ENCODE peak calls at places on chromosomes 12 and 14, in ten cellular contexts. F is mammary epithelial cell, R is uterus, I is astrocyte, X is psoas muscle, H is GM23338, O is colonic mucosa, M is ovary, V is fibroblast of lung, G is breast epithelium. D is an unnamed sample.

GRCh38 chr14:63891148-63891964 is 38.6 kb downstream of the SYNE2 start:
- DNase-seq in F (no peak), R (no peak), I (no peak), X (no peak), H (peak; percentile 80), O (no peak), M (peak; percentile 65), V (peak; percentile 31), G (no peak), D (no peak)

GRCh38 chr12:18595406-18595805 is 142.4 kb downstream of the PLCZ1 start:
- DNase-seq in F (peak; percentile 18), R (no peak), I (no peak), X (no peak), H (peak; percentile 29), O (no peak), M (no peak), V (no peak), G (no peak), D (no peak)

GRCh38 chr14:24332094-24332983 is 2.5 kb downstream of the ADCY4 start:
- DNase-seq in F (peak; percentile 63), R (peak; percentile 58), I (peak; percentile 25), X (peak; percentile 54), H (peak; percentile 91), O (peak; percentile 88), M (peak; percentile 66), V (peak; percentile 54), G (peak; percentile 72), D (peak; percentile 69)

GRCh38 chr12:16021666-16022065 is 110.5 kb downstream of the DERA start:
- DNase-seq in F (no peak), R (no peak), I (no peak), X (no peak), H (no peak), O (peak; percentile 31), M (no peak), V (no peak), G (no peak), D (peak; percentile 26)

GRCh38 chr12:106288510-106289195 is 13.9 kb upstream of the TCP11L2 start:
- DNase-seq in F (peak; percentile 93), R (no peak), I (peak; percentile 95), X (no peak), H (no peak), O (no peak), M (no peak), V (peak; percentile 96), G (no peak), D (no peak)

GRCh38 chr12:131076277-131076676 is 122.6 kb downstream of the ADGRD1 start:
- DNase-seq in F (no peak), R (no peak), I (no peak), X (no peak), H (no peak), O (no peak), M (no peak), V (no peak), G (no peak), D (no peak)

GRCh38 chr12:124413401-124413800 is 118.5 kb downstream of the RFLNA start:
- DNase-seq in F (no peak), R (peak; percentile 55), I (no peak), X (no peak), H (no peak), O (no peak), M (no peak), V (no peak), G (no peak), D (no peak)

GRCh38 chr14:92937229-92937937 is 14.4 kb downstream of the CHGA start:
- DNase-seq in F (peak; percentile 57), R (no peak), I (no peak), X (no peak), H (no peak), O (peak; percentile 30), M (no peak), V (no peak), G (no peak), D (peak; percentile 72)

GRCh38 chr14:84825481-84825880 is 704.5 kb upstream of the FLRT2 start:
- DNase-seq in F (peak; percentile 63), R (no peak), I (peak; percentile 56), X (no peak), H (no peak), O (no peak), M (no peak), V (peak; percentile 11), G (no peak), D (no peak)

GRCh38 chr12:1108276-1108675 is 117.3 kb downstream of the ERC1 start:
- DNase-seq in F (no peak), R (no peak), I (no peak), X (no peak), H (no peak), O (no peak), M (no peak), V (no peak), G (no peak), D (no peak)

GRCh38 chr14:105255021-105255507 is 6.7 kb downstream of the BTBD6 start:
- DNase-seq in F (no peak), R (no peak), I (peak; percentile 16), X (peak; percentile 65), H (no peak), O (no peak), M (no peak), V (peak; percentile 9), G (no peak), D (no peak)

GRCh38 chr14:60266021-60266937 is 17.3 kb downstream of the PPM1A start:
- DNase-seq in F (peak; percentile 25), R (no peak), I (no peak), X (no peak), H (peak; percentile 74), O (no peak), M (no peak), V (peak; percentile 33), G (no peak), D (no peak)

GRCh38 chr12:4194661-4195060 is 78.9 kb upstream of the CCND2 start:
- DNase-seq in F (no peak), R (no peak), I (no peak), X (no peak), H (no peak), O (no peak), M (no peak), V (no peak), G (no peak), D (no peak)

GRCh38 chr14:35964736-35965135 is 138.6 kb downstream of the BRMS1L start:
- DNase-seq in F (no peak), R (no peak), I (no peak), X (no peak), H (peak; percentile 44), O (no peak), M (no peak), V (no peak), G (no peak), D (no peak)

GRCh38 chr14:42002139-42002538 is 395.5 kb downstream of the LRFN5 start:
- DNase-seq in F (no peak), R (no peak), I (peak; percentile 35), X (no peak), H (no peak), O (no peak), M (no peak), V (peak; percentile 7), G (no peak), D (no peak)

DNA sequence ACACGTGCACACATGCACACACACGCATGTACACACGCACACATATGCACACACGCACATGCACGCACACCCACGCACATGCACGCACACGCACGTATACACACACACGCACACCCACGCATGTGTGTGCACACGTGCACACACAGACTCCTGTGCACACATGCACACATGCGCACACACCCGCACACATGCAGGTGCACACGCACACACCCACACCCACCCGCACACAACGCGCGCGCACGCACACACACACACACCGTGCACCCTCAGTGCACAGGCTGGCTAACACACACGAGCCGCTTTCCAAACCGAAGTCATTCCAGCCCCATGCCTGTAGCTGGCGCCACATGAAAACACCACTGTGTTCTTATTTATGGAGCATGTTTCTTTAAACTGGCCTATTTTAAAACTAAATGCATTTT is 45.3 kb downstream of the GALNT9 start:
- DNase-seq in F (no peak), R (no peak), I (peak; percentile 7), X (peak; percentile 6), H (no peak), O (no peak), M (no peak), V (peak; percentile 21), G (no peak), D (no peak)
- TF ChIP-seq CTCF in F (peak; percentile 42), R (no peak), I (peak; percentile 13), X (no peak), H (peak; percentile 31), O (no peak), M (no peak), V (peak; percentile 44), G (no peak), D (no peak)

GRCh38 chr12:87086118-87086891 is 830.1 kb upstream of the MGAT4C start:
- DNase-seq in F (peak; percentile 56), R (no peak), I (peak; percentile 16), X (no peak), H (no peak), O (no peak), M (no peak), V (peak; percentile 31), G (no peak), D (no peak)
- H3K27ac ChIP-seq in F (no peak overlapping the region), R (no peak overlapping the region), I (no peak overlapping the region), X (no peak overlapping the region), H (no peak overlapping the region), O (no peak overlapping the region), M (no peak overlapping the region), V (no peak overlapping the region), G (no peak overlapping the region), D (no peak overlapping the region)

DNA sequence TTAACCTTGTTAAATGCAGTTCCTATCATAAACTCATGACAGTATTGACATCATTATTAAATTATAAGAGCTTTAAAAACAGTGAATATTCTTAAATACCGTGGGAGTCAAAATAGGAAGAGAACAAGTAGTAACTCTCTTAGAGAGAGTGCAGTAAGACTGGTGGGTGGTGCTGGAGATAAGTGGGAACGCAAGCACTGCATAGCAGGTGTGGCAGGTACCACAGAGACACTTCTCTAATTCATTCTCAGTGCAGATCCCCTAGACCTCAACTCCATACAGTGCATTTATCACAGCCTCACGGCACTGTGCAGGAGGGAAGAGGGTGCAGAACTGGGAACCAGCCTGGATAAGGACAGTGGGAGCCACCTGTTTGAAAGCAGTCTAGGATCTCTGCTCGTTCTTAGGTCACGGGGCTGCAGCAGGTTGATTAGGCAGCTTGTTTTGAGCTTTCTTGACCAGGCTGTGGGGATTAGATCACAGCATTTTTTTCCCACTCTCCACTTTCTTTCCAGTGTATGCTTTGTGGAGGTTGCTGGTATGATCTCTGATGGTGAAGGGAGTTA is 165.6 kb downstream of the PRKCH start:
- DNase-seq in F (no peak), R (no peak), I (no peak), X (no peak), H (no peak), O (no peak), M (no peak), V (no peak), G (no peak), D (no peak)
- H3K36me3 ChIP-seq in F (no peaks in the 10 kb centered on the region), R (no peaks in the 10 kb centered on the region), I (no peaks in the 10 kb centered on the region), X (no peaks in the 10 kb centered on the region), H (no peaks in the 10 kb centered on the region), O (no peaks in the 10 kb centered on the region), M (no peaks in the 10 kb centered on the region), V (no peaks in the 10 kb centered on the region), G (no peaks in the 10 kb centered on the region), D (no peaks in the 10 kb centered on the region)

GRCh38 chr14:73738518-73739173 is 24.5 kb upstream of the PNMA1 start:
- DNase-seq in F (no peak), R (no peak), I (no peak), X (no peak), H (no peak), O (no peak), M (peak; percentile 40), V (no peak), G (no peak), D (peak; percentile 72)
- TF ChIP-seq CTCF in F (no peak), R (no peak), I (no peak), X (no peak), H (no peak), O (no peak), M (no peak), V (no peak), G (no peak), D (no peak)

D was measured in pancreas.